ENCODE peak calls at places on chromosomes 2 and 18, in nine cellular contexts. One of them, this sample, is unnamed.

GRCh38 chr18:48946329-48946835 is 4.4 kb downstream of the SMAD7 start:
- DNase-seq in CD4-positive, alpha-beta memory T cell: no peak
- DNase-seq in LoVo: peak
- DNase-seq in choroid plexus epithelial cell: peak
- DNase-seq in activated effector memory CD4-positive, alpha-beta T cell treated with anti-CD3 and anti-CD28 coated beads, Interleukin-2, amount 50 U/mL, for 16 hours: no peak
- DNase-seq in activated T-helper 2 cell treated with anti-CD3 and anti-CD28 coated beads, Interferon-gamma antibody, Interleukin-2, Interleukin-4, amounts not matched to agents 10 μg/mL and 5 μg/mL and 100 μg/mL, durations not matched to agents 14 hours and 24 hours and 36 hours: no peak
- DNase-seq in stimulated activated CD4-positive, alpha-beta T cell treated with anti-CD3 and anti-CD28 coated beads, Interleukin-1b, Interleukin-23, amount 100 ng/mL, for 24 hours: no peak
- DNase-seq in AG04449: no peak
- DNase-seq in kidney tubule cell: peak
- DNase-seq in this sample: no peak

GRCh38 chr18:47953471-47953931 is 23.0 kb upstream of the SMAD2 start:
- DNase-seq in stimulated activated CD4-positive, alpha-beta T cell treated with anti-CD3 and anti-CD28 coated beads, Interleukin-1b, Interleukin-23, amount 100 ng/mL, for 24 hours: no peak
- DNase-seq in LoVo: no peak
- DNase-seq in CD4-positive, alpha-beta memory T cell: peak
- DNase-seq in choroid plexus epithelial cell: no peak
- DNase-seq in AG04449: no peak
- DNase-seq in activated effector memory CD4-positive, alpha-beta T cell treated with anti-CD3 and anti-CD28 coated beads, Interleukin-2, amount 50 U/mL, for 16 hours: peak
- DNase-seq in activated T-helper 2 cell treated with anti-CD3 and anti-CD28 coated beads, Interferon-gamma antibody, Interleukin-2, Interleukin-4, amounts not matched to agents 10 μg/mL and 5 μg/mL and 100 μg/mL, durations not matched to agents 14 hours and 24 hours and 36 hours: peak
- DNase-seq in kidney tubule cell: peak
- DNase-seq in this sample: no peak

GRCh38 chr2:119255760-119256573 is 32.3 kb downstream of the STEAP3 start:
- DNase-seq in LoVo: no peak
- DNase-seq in AG04449: peak
- DNase-seq in activated effector memory CD4-positive, alpha-beta T cell treated with anti-CD3 and anti-CD28 coated beads, Interleukin-2, amount 50 U/mL, for 16 hours: no peak
- DNase-seq in kidney tubule cell: peak
- DNase-seq in CD4-positive, alpha-beta memory T cell: no peak
- DNase-seq in choroid plexus epithelial cell: peak
- DNase-seq in activated T-helper 2 cell treated with anti-CD3 and anti-CD28 coated beads, Interferon-gamma antibody, Interleukin-2, Interleukin-4, amounts not matched to agents 10 μg/mL and 5 μg/mL and 100 μg/mL, durations not matched to agents 14 hours and 24 hours and 36 hours: no peak
- DNase-seq in stimulated activated CD4-positive, alpha-beta T cell treated with anti-CD3 and anti-CD28 coated beads, Interleukin-1b, Interleukin-23, amount 100 ng/mL, for 24 hours: no peak
- DNase-seq in this sample: peak

GRCh38 chr2:178279142-178279541 is 84.8 kb downstream of the OSBPL6 start:
- DNase-seq in activated effector memory CD4-positive, alpha-beta T cell treated with anti-CD3 and anti-CD28 coated beads, Interleukin-2, amount 50 U/mL, for 16 hours: no peak
- DNase-seq in AG04449: peak
- DNase-seq in kidney tubule cell: peak
- DNase-seq in stimulated activated CD4-positive, alpha-beta T cell treated with anti-CD3 and anti-CD28 coated beads, Interleukin-1b, Interleukin-23, amount 100 ng/mL, for 24 hours: no peak
- DNase-seq in choroid plexus epithelial cell: peak
- DNase-seq in activated T-helper 2 cell treated with anti-CD3 and anti-CD28 coated beads, Interferon-gamma antibody, Interleukin-2, Interleukin-4, amounts not matched to agents 10 μg/mL and 5 μg/mL and 100 μg/mL, durations not matched to agents 14 hours and 24 hours and 36 hours: no peak
- DNase-seq in LoVo: no peak
- DNase-seq in CD4-positive, alpha-beta memory T cell: no peak
- DNase-seq in this sample: no peak

GRCh38 chr2:8202139-8202538 is 479.7 kb upstream of the ID2 start:
- DNase-seq in activated T-helper 2 cell treated with anti-CD3 and anti-CD28 coated beads, Interferon-gamma antibody, Interleukin-2, Interleukin-4, amounts not matched to agents 10 μg/mL and 5 μg/mL and 100 μg/mL, durations not matched to agents 14 hours and 24 hours and 36 hours: no peak
- DNase-seq in stimulated activated CD4-positive, alpha-beta T cell treated with anti-CD3 and anti-CD28 coated beads, Interleukin-1b, Interleukin-23, amount 100 ng/mL, for 24 hours: no peak
- DNase-seq in CD4-positive, alpha-beta memory T cell: no peak
- DNase-seq in kidney tubule cell: peak
- DNase-seq in choroid plexus epithelial cell: no peak
- DNase-seq in activated effector memory CD4-positive, alpha-beta T cell treated with anti-CD3 and anti-CD28 coated beads, Interleukin-2, amount 50 U/mL, for 16 hours: no peak
- DNase-seq in AG04449: no peak
- DNase-seq in LoVo: no peak
- DNase-seq in this sample: no peak

GRCh38 chr2:20834331-20834730 is 11.4 kb upstream of the LDAH start:
- DNase-seq in LoVo: no peak
- DNase-seq in AG04449: no peak
- DNase-seq in kidney tubule cell: no peak
- DNase-seq in stimulated activated CD4-positive, alpha-beta T cell treated with anti-CD3 and anti-CD28 coated beads, Interleukin-1b, Interleukin-23, amount 100 ng/mL, for 24 hours: no peak
- DNase-seq in activated effector memory CD4-positive, alpha-beta T cell treated with anti-CD3 and anti-CD28 coated beads, Interleukin-2, amount 50 U/mL, for 16 hours: no peak
- DNase-seq in CD4-positive, alpha-beta memory T cell: no peak
- DNase-seq in choroid plexus epithelial cell: no peak
- DNase-seq in activated T-helper 2 cell treated with anti-CD3 and anti-CD28 coated beads, Interferon-gamma antibody, Interleukin-2, Interleukin-4, amounts not matched to agents 10 μg/mL and 5 μg/mL and 100 μg/mL, durations not matched to agents 14 hours and 24 hours and 36 hours: no peak
- DNase-seq in this sample: no peak

GRCh38 chr2:169871994-169872393 is 44.7 kb downstream of the UBR3 start:
- DNase-seq in CD4-positive, alpha-beta memory T cell: no peak
- DNase-seq in activated effector memory CD4-positive, alpha-beta T cell treated with anti-CD3 and anti-CD28 coated beads, Interleukin-2, amount 50 U/mL, for 16 hours: no peak
- DNase-seq in choroid plexus epithelial cell: no peak
- DNase-seq in stimulated activated CD4-positive, alpha-beta T cell treated with anti-CD3 and anti-CD28 coated beads, Interleukin-1b, Interleukin-23, amount 100 ng/mL, for 24 hours: no peak
- DNase-seq in LoVo: no peak
- DNase-seq in activated T-helper 2 cell treated with anti-CD3 and anti-CD28 coated beads, Interferon-gamma antibody, Interleukin-2, Interleukin-4, amounts not matched to agents 10 μg/mL and 5 μg/mL and 100 μg/mL, durations not matched to agents 14 hours and 24 hours and 36 hours: no peak
- DNase-seq in AG04449: no peak
- DNase-seq in kidney tubule cell: no peak
- DNase-seq in this sample: no peak

GRCh38 chr2:41937464-41937861 is 110.4 kb upstream of the PKDCC start:
- DNase-seq in LoVo: no peak
- DNase-seq in activated T-helper 2 cell treated with anti-CD3 and anti-CD28 coated beads, Interferon-gamma antibody, Interleukin-2, Interleukin-4, amounts not matched to agents 10 μg/mL and 5 μg/mL and 100 μg/mL, durations not matched to agents 14 hours and 24 hours and 36 hours: no peak
- DNase-seq in choroid plexus epithelial cell: no peak
- DNase-seq in CD4-positive, alpha-beta memory T cell: no peak
- DNase-seq in kidney tubule cell: no peak
- DNase-seq in activated effector memory CD4-positive, alpha-beta T cell treated with anti-CD3 and anti-CD28 coated beads, Interleukin-2, amount 50 U/mL, for 16 hours: no peak
- DNase-seq in AG04449: no peak
- DNase-seq in stimulated activated CD4-positive, alpha-beta T cell treated with anti-CD3 and anti-CD28 coated beads, Interleukin-1b, Interleukin-23, amount 100 ng/mL, for 24 hours: no peak
- DNase-seq in this sample: peak

GRCh38 chr2:237408280-237408679 is 5.7 kb downstream of the COL6A3 start:
- DNase-seq in kidney tubule cell: no peak
- DNase-seq in activated T-helper 2 cell treated with anti-CD3 and anti-CD28 coated beads, Interferon-gamma antibody, Interleukin-2, Interleukin-4, amounts not matched to agents 10 μg/mL and 5 μg/mL and 100 μg/mL, durations not matched to agents 14 hours and 24 hours and 36 hours: no peak
- DNase-seq in stimulated activated CD4-positive, alpha-beta T cell treated with anti-CD3 and anti-CD28 coated beads, Interleukin-1b, Interleukin-23, amount 100 ng/mL, for 24 hours: no peak
- DNase-seq in CD4-positive, alpha-beta memory T cell: no peak
- DNase-seq in choroid plexus epithelial cell: no peak
- DNase-seq in LoVo: no peak
- DNase-seq in AG04449: no peak
- DNase-seq in activated effector memory CD4-positive, alpha-beta T cell treated with anti-CD3 and anti-CD28 coated beads, Interleukin-2, amount 50 U/mL, for 16 hours: no peak
- DNase-seq in this sample: no peak

GRCh38 chr18:13366977-13367892 is 148.7 kb downstream of the LDLRAD4 start:
- DNase-seq in activated T-helper 2 cell treated with anti-CD3 and anti-CD28 coated beads, Interferon-gamma antibody, Interleukin-2, Interleukin-4, amounts not matched to agents 10 μg/mL and 5 μg/mL and 100 μg/mL, durations not matched to agents 14 hours and 24 hours and 36 hours: no peak
- DNase-seq in kidney tubule cell: no peak
- DNase-seq in AG04449: no peak
- DNase-seq in activated effector memory CD4-positive, alpha-beta T cell treated with anti-CD3 and anti-CD28 coated beads, Interleukin-2, amount 50 U/mL, for 16 hours: no peak
- DNase-seq in CD4-positive, alpha-beta memory T cell: no peak
- DNase-seq in LoVo: no peak
- DNase-seq in stimulated activated CD4-positive, alpha-beta T cell treated with anti-CD3 and anti-CD28 coated beads, Interleukin-1b, Interleukin-23, amount 100 ng/mL, for 24 hours: no peak
- DNase-seq in choroid plexus epithelial cell: no peak
- DNase-seq in this sample: no peak

GRCh38 chr2:99623035-99623434 is 133.2 kb upstream of the REV1 start:
- DNase-seq in LoVo: no peak
- DNase-seq in kidney tubule cell: no peak
- DNase-seq in choroid plexus epithelial cell: no peak
- DNase-seq in CD4-positive, alpha-beta memory T cell: no peak
- DNase-seq in activated effector memory CD4-positive, alpha-beta T cell treated with anti-CD3 and anti-CD28 coated beads, Interleukin-2, amount 50 U/mL, for 16 hours: no peak
- DNase-seq in activated T-helper 2 cell treated with anti-CD3 and anti-CD28 coated beads, Interferon-gamma antibody, Interleukin-2, Interleukin-4, amounts not matched to agents 10 μg/mL and 5 μg/mL and 100 μg/mL, durations not matched to agents 14 hours and 24 hours and 36 hours: no peak
- DNase-seq in stimulated activated CD4-positive, alpha-beta T cell treated with anti-CD3 and anti-CD28 coated beads, Interleukin-1b, Interleukin-23, amount 100 ng/mL, for 24 hours: no peak
- DNase-seq in AG04449: no peak
- DNase-seq in this sample: no peak

GRCh38 chr2:227325824-227326195 is 759 bp downstream of the MFF start:
- DNase-seq in stimulated activated CD4-positive, alpha-beta T cell treated with anti-CD3 and anti-CD28 coated beads, Interleukin-1b, Interleukin-23, amount 100 ng/mL, for 24 hours: no peak
- DNase-seq in choroid plexus epithelial cell: peak
- DNase-seq in activated T-helper 2 cell treated with anti-CD3 and anti-CD28 coated beads, Interferon-gamma antibody, Interleukin-2, Interleukin-4, amounts not matched to agents 10 μg/mL and 5 μg/mL and 100 μg/mL, durations not matched to agents 14 hours and 24 hours and 36 hours: no peak
- DNase-seq in CD4-positive, alpha-beta memory T cell: no peak
- DNase-seq in AG04449: no peak
- DNase-seq in kidney tubule cell: peak
- DNase-seq in LoVo: no peak
- DNase-seq in activated effector memory CD4-positive, alpha-beta T cell treated with anti-CD3 and anti-CD28 coated beads, Interleukin-2, amount 50 U/mL, for 16 hours: no peak
- DNase-seq in this sample: no peak